ENCODE peak calls at places on chromosomes 16 and 17, in four cellular contexts. G, R, E and V are unnamed samples.

GRCh38 chr17:39887078-39887477 is 19.1 kb downstream of the ZPBP2 start:
- DNase-seq in G (no peak), R (no peak), E (no peak), V (no peak)

GRCh38 chr16:78034530-78034929 is 12.2 kb downstream of the CLEC3A start:
- DNase-seq in G (no peak), R (no peak), E (no peak), V (no peak)

GRCh38 chr17:73420897-73421296 is 109.1 kb upstream of the CDC42EP4 start:
- DNase-seq in G (no peak), R (no peak), E (no peak), V (peak)

GRCh38 chr17:31357831-31358400 is 33.6 kb upstream of the RAB11FIP4 start:
- DNase-seq in G (no peak), R (peak), E (no peak), V (peak)

GRCh38 chr16:47574091-47575054 is 113.2 kb downstream of the PHKB start:
- DNase-seq in G (no peak), R (no peak), E (no peak), V (peak)

GRCh38 chr17:79612468-79613194 is 1.8 kb upstream of the RBFOX3 start:
- DNase-seq in G (peak), R (peak), E (no peak), V (peak)

GRCh38 chr17:75110307-75110937 is 653 bp downstream of the ARMC7 start:
- DNase-seq in G (no peak), R (no peak), E (no peak), V (peak)

GRCh38 chr16:67675579-67675935 is 8.9 kb downstream of the C16orf86 start:
- DNase-seq in G (no peak), R (no peak), E (no peak), V (no peak)